ENCODE peak calls at places on chromosomes 16 and 17, in six cellular contexts. One of them, this sample, is unnamed.

GRCh38 chr16:68311316-68311620 is 449 bp downstream of the PRMT7 start:
- DNase-seq in Daoy: no peak
- DNase-seq in stimulated activated CD4-positive, alpha-beta T cell treated with anti-CD3 and anti-CD28 coated beads, Interleukin-4, amount 100 ng/mL, for 1 hour: no peak
- DNase-seq in Panc1: no peak
- DNase-seq in ascending aorta: no peak
- DNase-seq in lower leg skin: no peak
- DNase-seq in this sample: no peak

GRCh38 chr17:52947418-52947817 is 788.9 kb upstream of the CA10 start:
- DNase-seq in Daoy: no peak
- DNase-seq in stimulated activated CD4-positive, alpha-beta T cell treated with anti-CD3 and anti-CD28 coated beads, Interleukin-4, amount 100 ng/mL, for 1 hour: no peak
- DNase-seq in Panc1: no peak
- DNase-seq in ascending aorta: no peak
- DNase-seq in lower leg skin: no peak
- DNase-seq in this sample: no peak

GRCh38 chr17:58391302-58391984 is 25.9 kb downstream of the RNF43 start:
- DNase-seq in Daoy: peak; percentile 88
- DNase-seq in stimulated activated CD4-positive, alpha-beta T cell treated with anti-CD3 and anti-CD28 coated beads, Interleukin-4, amount 100 ng/mL, for 1 hour: no peak
- DNase-seq in Panc1: no peak
- DNase-seq in ascending aorta: no peak
- DNase-seq in lower leg skin: no peak
- DNase-seq in this sample: peak; percentile 76

GRCh38 chr17:2975469-2975958 is 87.9 kb downstream of the OR1D5 start:
- DNase-seq in Daoy: peak; percentile 58
- DNase-seq in stimulated activated CD4-positive, alpha-beta T cell treated with anti-CD3 and anti-CD28 coated beads, Interleukin-4, amount 100 ng/mL, for 1 hour: no peak
- DNase-seq in Panc1: no peak
- DNase-seq in ascending aorta: peak; percentile 13
- DNase-seq in lower leg skin: no peak
- DNase-seq in this sample: peak; percentile 67

GRCh38 chr16:69918241-69918640 is 32.9 kb upstream of the CLEC18A start:
- DNase-seq in Daoy: no peak
- DNase-seq in stimulated activated CD4-positive, alpha-beta T cell treated with anti-CD3 and anti-CD28 coated beads, Interleukin-4, amount 100 ng/mL, for 1 hour: no peak
- DNase-seq in Panc1: no peak
- DNase-seq in ascending aorta: no peak
- DNase-seq in lower leg skin: no peak
- DNase-seq in this sample: no peak

GRCh38 chr17:52419256-52419655 is 260.7 kb upstream of the CA10 start:
- DNase-seq in Daoy: no peak
- DNase-seq in stimulated activated CD4-positive, alpha-beta T cell treated with anti-CD3 and anti-CD28 coated beads, Interleukin-4, amount 100 ng/mL, for 1 hour: no peak
- DNase-seq in Panc1: no peak
- DNase-seq in ascending aorta: no peak
- DNase-seq in lower leg skin: no peak
- DNase-seq in this sample: no peak

GRCh38 chr17:48818361-48818841 is 1.4 kb upstream of the TTLL6 start:
- DNase-seq in Daoy: no peak
- DNase-seq in stimulated activated CD4-positive, alpha-beta T cell treated with anti-CD3 and anti-CD28 coated beads, Interleukin-4, amount 100 ng/mL, for 1 hour: no peak
- DNase-seq in Panc1: no peak
- DNase-seq in ascending aorta: no peak
- DNase-seq in lower leg skin: no peak
- DNase-seq in this sample: no peak

GRCh38 chr17:66952681-66953638 is 11.5 kb upstream of the CACNG4 start:
- DNase-seq in Daoy: no peak
- DNase-seq in stimulated activated CD4-positive, alpha-beta T cell treated with anti-CD3 and anti-CD28 coated beads, Interleukin-4, amount 100 ng/mL, for 1 hour: no peak
- DNase-seq in Panc1: no peak
- DNase-seq in ascending aorta: no peak
- DNase-seq in lower leg skin: no peak
- DNase-seq in this sample: peak; percentile 91

GRCh38 chr17:69870091-69870530 is 204.9 kb upstream of the KCNJ16 start:
- DNase-seq in Daoy: peak; percentile 62
- DNase-seq in stimulated activated CD4-positive, alpha-beta T cell treated with anti-CD3 and anti-CD28 coated beads, Interleukin-4, amount 100 ng/mL, for 1 hour: no peak
- DNase-seq in Panc1: no peak
- DNase-seq in ascending aorta: no peak
- DNase-seq in lower leg skin: no peak
- DNase-seq in this sample: peak; percentile 100

GRCh38 chr16:12498077-12498476 is 305.6 kb downstream of the CPPED1 start:
- DNase-seq in Daoy: no peak
- DNase-seq in stimulated activated CD4-positive, alpha-beta T cell treated with anti-CD3 and anti-CD28 coated beads, Interleukin-4, amount 100 ng/mL, for 1 hour: no peak
- DNase-seq in Panc1: no peak
- DNase-seq in ascending aorta: no peak
- DNase-seq in lower leg skin: no peak
- DNase-seq in this sample: no peak

GRCh38 chr17:64005734-64006167 is 7.6 kb downstream of the PRR29 start:
- DNase-seq in Daoy: no peak
- DNase-seq in stimulated activated CD4-positive, alpha-beta T cell treated with anti-CD3 and anti-CD28 coated beads, Interleukin-4, amount 100 ng/mL, for 1 hour: no peak
- DNase-seq in Panc1: no peak
- DNase-seq in ascending aorta: peak; percentile 62
- DNase-seq in lower leg skin: no peak
- DNase-seq in this sample: peak; percentile 57

GRCh38 chr16:21626659-21627277 is 25.6 kb downstream of the IGSF6 start:
- DNase-seq in Daoy: peak; percentile 56
- DNase-seq in stimulated activated CD4-positive, alpha-beta T cell treated with anti-CD3 and anti-CD28 coated beads, Interleukin-4, amount 100 ng/mL, for 1 hour: no peak
- DNase-seq in Panc1: no peak
- DNase-seq in ascending aorta: no peak
- DNase-seq in lower leg skin: peak; percentile 71
- DNase-seq in this sample: peak; percentile 88

GRCh38 chr16:85551319-85551978 is 61.7 kb upstream of the GSE1 start:
- DNase-seq in Daoy: no peak
- DNase-seq in stimulated activated CD4-positive, alpha-beta T cell treated with anti-CD3 and anti-CD28 coated beads, Interleukin-4, amount 100 ng/mL, for 1 hour: no peak
- DNase-seq in Panc1: no peak
- DNase-seq in ascending aorta: no peak
- DNase-seq in lower leg skin: no peak
- DNase-seq in this sample: no peak

GRCh38 chr17:66715745-66716156 is 119.2 kb upstream of the CACNG5 start:
- DNase-seq in Daoy: peak; percentile 30
- DNase-seq in stimulated activated CD4-positive, alpha-beta T cell treated with anti-CD3 and anti-CD28 coated beads, Interleukin-4, amount 100 ng/mL, for 1 hour: no peak
- DNase-seq in Panc1: no peak
- DNase-seq in ascending aorta: no peak
- DNase-seq in lower leg skin: no peak
- DNase-seq in this sample: peak; percentile 76

GRCh38 chr17:61203765-61204164 is 195.9 kb upstream of the TBX2 start:
- DNase-seq in Daoy: no peak
- DNase-seq in stimulated activated CD4-positive, alpha-beta T cell treated with anti-CD3 and anti-CD28 coated beads, Interleukin-4, amount 100 ng/mL, for 1 hour: no peak
- DNase-seq in Panc1: no peak
- DNase-seq in ascending aorta: no peak
- DNase-seq in lower leg skin: no peak
- DNase-seq in this sample: no peak

GRCh38 chr16:67108931-67109406 is 772 bp upstream of the PHAF1 start:
- DNase-seq in Daoy: no peak
- DNase-seq in stimulated activated CD4-positive, alpha-beta T cell treated with anti-CD3 and anti-CD28 coated beads, Interleukin-4, amount 100 ng/mL, for 1 hour: no peak
- DNase-seq in Panc1: no peak
- DNase-seq in ascending aorta: no peak
- DNase-seq in lower leg skin: no peak
- DNase-seq in this sample: no peak

GRCh38 chr17:75260679-75261335 is 599 bp downstream of the GGA3 start:
- DNase-seq in Daoy: peak; percentile 27
- DNase-seq in stimulated activated CD4-positive, alpha-beta T cell treated with anti-CD3 and anti-CD28 coated beads, Interleukin-4, amount 100 ng/mL, for 1 hour: peak; percentile 55
- DNase-seq in Panc1: no peak
- DNase-seq in ascending aorta: no peak
- DNase-seq in lower leg skin: no peak
- DNase-seq in this sample: no peak

GRCh38 chr16:10990378-10990777 is 46.0 kb downstream of the CLEC16A start:
- DNase-seq in Daoy: no peak
- DNase-seq in stimulated activated CD4-positive, alpha-beta T cell treated with anti-CD3 and anti-CD28 coated beads, Interleukin-4, amount 100 ng/mL, for 1 hour: no peak
- DNase-seq in Panc1: no peak
- DNase-seq in ascending aorta: no peak
- DNase-seq in lower leg skin: no peak
- DNase-seq in this sample: no peak

GRCh38 chr16:89409161-89409711 is 81.1 kb downstream of the ANKRD11 start:
- DNase-seq in Daoy: peak; percentile 21
- DNase-seq in stimulated activated CD4-positive, alpha-beta T cell treated with anti-CD3 and anti-CD28 coated beads, Interleukin-4, amount 100 ng/mL, for 1 hour: peak; percentile 38
- DNase-seq in Panc1: no peak
- DNase-seq in ascending aorta: no peak
- DNase-seq in lower leg skin: no peak
- DNase-seq in this sample: peak; percentile 84

GRCh38 chr17:2705263-2705662 is 6.3 kb downstream of the CLUH start:
- DNase-seq in Daoy: peak; percentile 73
- DNase-seq in stimulated activated CD4-positive, alpha-beta T cell treated with anti-CD3 and anti-CD28 coated beads, Interleukin-4, amount 100 ng/mL, for 1 hour: no peak
- DNase-seq in Panc1: no peak
- DNase-seq in ascending aorta: no peak
- DNase-seq in lower leg skin: no peak
- DNase-seq in this sample: peak; percentile 86

GRCh38 chr17:55348749-55349354 is 72.8 kb downstream of the MMD start:
- DNase-seq in Daoy: peak; percentile 46
- DNase-seq in stimulated activated CD4-positive, alpha-beta T cell treated with anti-CD3 and anti-CD28 coated beads, Interleukin-4, amount 100 ng/mL, for 1 hour: peak; percentile 19
- DNase-seq in Panc1: peak; percentile 32
- DNase-seq in ascending aorta: peak; percentile 66
- DNase-seq in lower leg skin: no peak
- DNase-seq in this sample: peak; percentile 71

GRCh38 chr17:57675988-57676387 is 69.1 kb downstream of the CCDC182 start:
- DNase-seq in Daoy: no peak
- DNase-seq in stimulated activated CD4-positive, alpha-beta T cell treated with anti-CD3 and anti-CD28 coated beads, Interleukin-4, amount 100 ng/mL, for 1 hour: no peak
- DNase-seq in Panc1: no peak
- DNase-seq in ascending aorta: peak; percentile 44
- DNase-seq in lower leg skin: no peak
- DNase-seq in this sample: peak; percentile 49

GRCh38 chr17:57110579-57111367 is 25.7 kb downstream of the AKAP1 start:
- DNase-seq in Daoy: no peak
- DNase-seq in stimulated activated CD4-positive, alpha-beta T cell treated with anti-CD3 and anti-CD28 coated beads, Interleukin-4, amount 100 ng/mL, for 1 hour: no peak
- DNase-seq in Panc1: no peak
- DNase-seq in ascending aorta: no peak
- DNase-seq in lower leg skin: no peak
- DNase-seq in this sample: no peak

GRCh38 chr17:31111183-31111582 is 16.4 kb downstream of the NF1 start:
- DNase-seq in Daoy: no peak
- DNase-seq in stimulated activated CD4-positive, alpha-beta T cell treated with anti-CD3 and anti-CD28 coated beads, Interleukin-4, amount 100 ng/mL, for 1 hour: no peak
- DNase-seq in Panc1: no peak
- DNase-seq in ascending aorta: no peak
- DNase-seq in lower leg skin: no peak
- DNase-seq in this sample: no peak

GRCh38 chr17:63434951-63435571 is 11.0 kb downstream of the CYB561 start:
- DNase-seq in Daoy: peak; percentile 89
- DNase-seq in stimulated activated CD4-positive, alpha-beta T cell treated with anti-CD3 and anti-CD28 coated beads, Interleukin-4, amount 100 ng/mL, for 1 hour: no peak
- DNase-seq in Panc1: no peak
- DNase-seq in ascending aorta: peak; percentile 88
- DNase-seq in lower leg skin: no peak
- DNase-seq in this sample: peak; percentile 66

GRCh38 chr17:12620200-12620720 is 45.4 kb upstream of the MYOCD start:
- DNase-seq in Daoy: peak; percentile 89
- DNase-seq in stimulated activated CD4-positive, alpha-beta T cell treated with anti-CD3 and anti-CD28 coated beads, Interleukin-4, amount 100 ng/mL, for 1 hour: no peak
- DNase-seq in Panc1: no peak
- DNase-seq in ascending aorta: no peak
- DNase-seq in lower leg skin: no peak
- DNase-seq in this sample: peak; percentile 70

GRCh38 chr16:54503436-54503835 is 216.8 kb upstream of the IRX3 start:
- DNase-seq in Daoy: no peak
- DNase-seq in stimulated activated CD4-positive, alpha-beta T cell treated with anti-CD3 and anti-CD28 coated beads, Interleukin-4, amount 100 ng/mL, for 1 hour: no peak
- DNase-seq in Panc1: no peak
- DNase-seq in ascending aorta: no peak
- DNase-seq in lower leg skin: no peak
- DNase-seq in this sample: no peak

This sample was measured in islet precursor cell.